ENCODE peak calls at places on chromosomes 3 and 15, in five cellular contexts. O, U, B, T and H are unnamed samples.

GRCh38 chr3:54538346-54538745 is 389.5 kb downstream of the LRTM1 start:
- DNase-seq in B (no peak), U (no peak), O (peak), T (no peak), H (no peak)

GRCh38 chr15:29736745-29737023 is 85.6 kb downstream of the TJP1 start:
- DNase-seq in T (peak), B (no peak), O (peak), U (peak), H (peak)

GRCh38 chr3:152271465-152272035 is 2.8 kb downstream of the MBNL1 start:
- DNase-seq in O (no peak), U (peak), T (no peak), B (no peak), H (no peak)

GRCh38 chr3:195204360-195205166 is 66.4 kb downstream of the XXYLT1 start:
- DNase-seq in B (peak), O (peak), T (peak), U (peak), H (no peak)

GRCh38 chr3:177514341-177515193 is 317.3 kb upstream of the TBL1XR1 start:
- DNase-seq in B (no peak), T (no peak), U (no peak), O (no peak), H (no peak)

GRCh38 chr3:37586280-37586679 is 275.4 kb upstream of the CTDSPL start:
- DNase-seq in U (no peak), O (no peak), B (no peak), T (no peak), H (no peak)

GRCh38 chr3:108838411-108838810 is 15.8 kb downstream of the TRAT1 start:
- DNase-seq in O (no peak), U (no peak), T (no peak), B (no peak), H (no peak)

GRCh38 chr15:70508561-70509281 is 254.6 kb downstream of the UACA start:
- DNase-seq in T (peak), B (no peak), U (peak), O (peak), H (peak)

GRCh38 chr15:41940441-41940857 is 31.9 kb downstream of the EHD4 start:
- DNase-seq in T (peak), U (peak), O (peak), B (no peak), H (peak)

GRCh38 chr3:170476291-170476690 is 57.6 kb downstream of the CLDN11 start:
- DNase-seq in B (no peak), T (no peak), U (no peak), O (peak), H (peak)